ENCODE peak calls at places on chromosome X, in six cellular contexts. One of them, this sample, is unnamed.
A peak's percentile ranks its signal among the peaks of the same experiment; 100 is the strongest.

GRCh38 chrX:125202486-125203378 is 116.9 kb upstream of the TEX13C start:
- DNase-seq in stomach: no peak
- DNase-seq in tibial artery: no peak
- DNase-seq in ovary: no peak
- DNase-seq in suprapubic skin: peak; percentile 51
- DNase-seq in lower leg skin: no peak
- DNase-seq in this sample: no peak

GRCh38 chrX:148670277-148670676 is 169.9 kb downstream of the AFF2 start:
- DNase-seq in suprapubic skin: no peak
- DNase-seq in stomach: no peak
- DNase-seq in lower leg skin: no peak
- DNase-seq in ovary: no peak
- DNase-seq in tibial artery: no peak
- DNase-seq in this sample: no peak

GRCh38 chrX:24080670-24081069 is 25.9 kb downstream of the EIF2S3 start:
- DNase-seq in stomach: no peak
- DNase-seq in lower leg skin: no peak
- DNase-seq in ovary: no peak
- DNase-seq in tibial artery: no peak
- DNase-seq in suprapubic skin: no peak
- DNase-seq in this sample: no peak

GRCh38 chrX:21806691-21807090 is 32.7 kb upstream of the MBTPS2 start:
- DNase-seq in stomach: no peak
- DNase-seq in ovary: no peak
- DNase-seq in suprapubic skin: no peak
- DNase-seq in lower leg skin: no peak
- DNase-seq in tibial artery: no peak
- DNase-seq in this sample: no peak

GRCh38 chrX:150966235-150966634 is 16.9 kb upstream of the HMGB3 start:
- DNase-seq in tibial artery: no peak
- DNase-seq in suprapubic skin: no peak
- DNase-seq in lower leg skin: no peak
- DNase-seq in ovary: no peak
- DNase-seq in stomach: no peak
- DNase-seq in this sample: no peak

GRCh38 chrX:47198026-47198686 is 4.5 kb downstream of the UBA1 start:
- DNase-seq in lower leg skin: no peak
- DNase-seq in tibial artery: no peak
- DNase-seq in suprapubic skin: no peak
- DNase-seq in stomach: no peak
- DNase-seq in ovary: no peak
- DNase-seq in this sample: no peak

GRCh38 chrX:123736333-123736921 is 3.6 kb upstream of the THOC2 start:
- DNase-seq in suprapubic skin: no peak
- DNase-seq in ovary: no peak
- DNase-seq in stomach: no peak
- DNase-seq in lower leg skin: no peak
- DNase-seq in tibial artery: no peak
- DNase-seq in this sample: no peak

GRCh38 chrX:85627363-85627762 is 247.9 kb upstream of the POF1B start:
- DNase-seq in ovary: no peak
- DNase-seq in suprapubic skin: no peak
- DNase-seq in stomach: no peak
- DNase-seq in lower leg skin: no peak
- DNase-seq in tibial artery: no peak
- DNase-seq in this sample: no peak

GRCh38 chrX:1385251-1385794 is 6.6 kb downstream of the SLC25A6 start:
- DNase-seq in suprapubic skin: peak; percentile 55
- DNase-seq in ovary: peak; percentile 41
- DNase-seq in tibial artery: peak; percentile 61
- DNase-seq in lower leg skin: peak; percentile 16
- DNase-seq in stomach: no peak
- DNase-seq in this sample: no peak

GRCh38 chrX:103883533-103883932 is 51.5 kb upstream of the RAB9B start:
- DNase-seq in tibial artery: no peak
- DNase-seq in suprapubic skin: no peak
- DNase-seq in ovary: no peak
- DNase-seq in stomach: no peak
- DNase-seq in lower leg skin: no peak
- DNase-seq in this sample: no peak

GRCh38 chrX:132114607-132115006 is 13.2 kb downstream of the FRMD7 start:
- DNase-seq in stomach: no peak
- DNase-seq in ovary: no peak
- DNase-seq in suprapubic skin: no peak
- DNase-seq in tibial artery: no peak
- DNase-seq in lower leg skin: no peak
- DNase-seq in this sample: no peak
- H3K4me3 ChIP-seq in stomach: no peak overlapping the region
- H3K4me3 ChIP-seq in ovary: no peak overlapping the region
- H3K4me3 ChIP-seq in suprapubic skin: no peak overlapping the region
- H3K4me3 ChIP-seq in tibial artery: no peak overlapping the region
- H3K4me3 ChIP-seq in lower leg skin: no peak overlapping the region
- H3K4me3 ChIP-seq in this sample: no peak overlapping the region

GRCh38 chrX:68234171-68234910 is 199.0 kb downstream of the OPHN1 start:
- DNase-seq in suprapubic skin: no peak
- DNase-seq in tibial artery: no peak
- DNase-seq in ovary: no peak
- DNase-seq in lower leg skin: no peak
- DNase-seq in stomach: no peak
- DNase-seq in this sample: no peak

GRCh38 chrX:68238568-68238967 is 194.7 kb downstream of the OPHN1 start:
- DNase-seq in lower leg skin: no peak
- DNase-seq in stomach: no peak
- DNase-seq in ovary: no peak
- DNase-seq in tibial artery: no peak
- DNase-seq in suprapubic skin: no peak
- DNase-seq in this sample: no peak
- TF ChIP-seq CTCF in lower leg skin: no peak
- TF ChIP-seq CTCF in stomach: peak; percentile 19
- TF ChIP-seq CTCF in ovary: no peak
- TF ChIP-seq CTCF in tibial artery: no peak
- TF ChIP-seq CTCF in suprapubic skin: no peak
- TF ChIP-seq CTCF in this sample: no peak

GRCh38 chrX:133440797-133441163 is 25.5 kb upstream of the GPC4 start:
- DNase-seq in ovary: no peak
- DNase-seq in lower leg skin: no peak
- DNase-seq in stomach: no peak
- DNase-seq in tibial artery: no peak
- DNase-seq in suprapubic skin: no peak
- DNase-seq in this sample: no peak

GRCh38 chrX:133440081-133440796 is 24.9 kb upstream of the GPC4 start:
- DNase-seq in ovary: no peak
- DNase-seq in suprapubic skin: no peak
- DNase-seq in lower leg skin: no peak
- DNase-seq in stomach: no peak
- DNase-seq in tibial artery: no peak
- DNase-seq in this sample: no peak

GRCh38 chrX:133448512-133449076 is 33.3 kb upstream of the GPC4 start:
- DNase-seq in ovary: no peak
- DNase-seq in lower leg skin: no peak
- DNase-seq in tibial artery: no peak
- DNase-seq in stomach: no peak
- DNase-seq in suprapubic skin: no peak
- DNase-seq in this sample: no peak

GRCh38 chrX:133444196-133444595 is 28.9 kb upstream of the GPC4 start:
- DNase-seq in tibial artery: no peak
- DNase-seq in stomach: no peak
- DNase-seq in suprapubic skin: no peak
- DNase-seq in lower leg skin: no peak
- DNase-seq in ovary: no peak
- DNase-seq in this sample: no peak

GRCh38 chrX:133444952-133445831 is 29.9 kb upstream of the GPC4 start:
- DNase-seq in lower leg skin: no peak
- DNase-seq in suprapubic skin: no peak
- DNase-seq in tibial artery: no peak
- DNase-seq in stomach: no peak
- DNase-seq in ovary: no peak
- DNase-seq in this sample: no peak
- H3K4me3 ChIP-seq in lower leg skin: no peak overlapping the region
- H3K4me3 ChIP-seq in suprapubic skin: peak overlapping the region; percentile 34
- H3K4me3 ChIP-seq in tibial artery: peak overlapping the region; percentile 36
- H3K4me3 ChIP-seq in stomach: peak overlapping the region; percentile 31
- H3K4me3 ChIP-seq in ovary: peak overlapping the region; percentile 30
- H3K4me3 ChIP-seq in this sample: peak overlapping the region; percentile 65

GRCh38 chrX:49191033-49191871 is 5.1 kb upstream of the PRICKLE3 start:
- DNase-seq in ovary: peak; percentile 88
- DNase-seq in suprapubic skin: peak; percentile 91
- DNase-seq in stomach: peak; percentile 90
- DNase-seq in tibial artery: peak; percentile 96
- DNase-seq in lower leg skin: peak; percentile 93
- DNase-seq in this sample: peak; percentile 83
- TF ChIP-seq CTCF in ovary: no peak
- TF ChIP-seq CTCF in suprapubic skin: no peak
- TF ChIP-seq CTCF in stomach: no peak
- TF ChIP-seq CTCF in tibial artery: peak; percentile 25
- TF ChIP-seq CTCF in lower leg skin: no peak
- TF ChIP-seq CTCF in this sample: no peak

GRCh38 chrX:134544189-134544588 is 84.2 kb downstream of the HPRT1 start:
- DNase-seq in ovary: no peak
- DNase-seq in stomach: no peak
- DNase-seq in tibial artery: no peak
- DNase-seq in suprapubic skin: no peak
- DNase-seq in lower leg skin: no peak
- DNase-seq in this sample: no peak
- H3K4me3 ChIP-seq in ovary: peak overlapping the region; percentile 23
- H3K4me3 ChIP-seq in stomach: peak overlapping the region; percentile 38
- H3K4me3 ChIP-seq in tibial artery: no peak overlapping the region
- H3K4me3 ChIP-seq in suprapubic skin: peak overlapping the region; percentile 22
- H3K4me3 ChIP-seq in lower leg skin: no peak overlapping the region
- H3K4me3 ChIP-seq in this sample: peak overlapping the region; percentile 46

GRCh38 chrX:131264053-131264452 is 25.1 kb downstream of the IGSF1 start:
- DNase-seq in ovary: no peak
- DNase-seq in suprapubic skin: no peak
- DNase-seq in lower leg skin: no peak
- DNase-seq in stomach: no peak
- DNase-seq in tibial artery: no peak
- DNase-seq in this sample: no peak
- TF ChIP-seq CTCF in ovary: no peak
- TF ChIP-seq CTCF in suprapubic skin: no peak
- TF ChIP-seq CTCF in lower leg skin: no peak
- TF ChIP-seq CTCF in stomach: no peak
- TF ChIP-seq CTCF in tibial artery: no peak
- TF ChIP-seq CTCF in this sample: no peak

GRCh38 chrX:154375156-154375504 is 696 bp upstream of the FLNA start:
- DNase-seq in ovary: no peak
- DNase-seq in stomach: no peak
- DNase-seq in tibial artery: no peak
- DNase-seq in suprapubic skin: no peak
- DNase-seq in lower leg skin: no peak
- DNase-seq in this sample: no peak
- H3K4me3 ChIP-seq in ovary: peak overlapping the region; percentile 55
- H3K4me3 ChIP-seq in stomach: peak overlapping the region; percentile 77
- H3K4me3 ChIP-seq in tibial artery: peak overlapping the region; percentile 78
- H3K4me3 ChIP-seq in suprapubic skin: peak overlapping the region; percentile 67
- H3K4me3 ChIP-seq in lower leg skin: no peak overlapping the region
- H3K4me3 ChIP-seq in this sample: peak overlapping the region; percentile 83

GRCh38 chrX:20506739-20507138 is 240.0 kb upstream of the RPS6KA3 start:
- DNase-seq in ovary: no peak
- DNase-seq in tibial artery: no peak
- DNase-seq in lower leg skin: no peak
- DNase-seq in stomach: no peak
- DNase-seq in suprapubic skin: no peak
- DNase-seq in this sample: no peak
- TF ChIP-seq CTCF in ovary: no peak
- TF ChIP-seq CTCF in tibial artery: no peak
- TF ChIP-seq CTCF in lower leg skin: no peak
- TF ChIP-seq CTCF in stomach: no peak
- TF ChIP-seq CTCF in suprapubic skin: no peak
- TF ChIP-seq CTCF in this sample: no peak

GRCh38 chrX:153728951-153729631 is 4.4 kb downstream of the ABCD1 start:
- DNase-seq in suprapubic skin: no peak
- DNase-seq in lower leg skin: no peak
- DNase-seq in stomach: no peak
- DNase-seq in ovary: no peak
- DNase-seq in tibial artery: no peak
- DNase-seq in this sample: no peak

GRCh38 chrX:153726286-153727107 is 1.8 kb downstream of the ABCD1 start:
- DNase-seq in lower leg skin: peak; percentile 56
- DNase-seq in ovary: peak; percentile 77
- DNase-seq in suprapubic skin: no peak
- DNase-seq in stomach: peak; percentile 55
- DNase-seq in tibial artery: peak; percentile 85
- DNase-seq in this sample: no peak

GRCh38 chrX:153728095-153728494 is 3.4 kb downstream of the ABCD1 start:
- DNase-seq in stomach: no peak
- DNase-seq in lower leg skin: no peak
- DNase-seq in suprapubic skin: no peak
- DNase-seq in ovary: no peak
- DNase-seq in tibial artery: no peak
- DNase-seq in this sample: no peak

GRCh38 chrX:153725832-153726285 is 1.2 kb downstream of the ABCD1 start:
- DNase-seq in stomach: no peak
- DNase-seq in ovary: no peak
- DNase-seq in suprapubic skin: no peak
- DNase-seq in tibial artery: no peak
- DNase-seq in lower leg skin: no peak
- DNase-seq in this sample: no peak

DNA sequence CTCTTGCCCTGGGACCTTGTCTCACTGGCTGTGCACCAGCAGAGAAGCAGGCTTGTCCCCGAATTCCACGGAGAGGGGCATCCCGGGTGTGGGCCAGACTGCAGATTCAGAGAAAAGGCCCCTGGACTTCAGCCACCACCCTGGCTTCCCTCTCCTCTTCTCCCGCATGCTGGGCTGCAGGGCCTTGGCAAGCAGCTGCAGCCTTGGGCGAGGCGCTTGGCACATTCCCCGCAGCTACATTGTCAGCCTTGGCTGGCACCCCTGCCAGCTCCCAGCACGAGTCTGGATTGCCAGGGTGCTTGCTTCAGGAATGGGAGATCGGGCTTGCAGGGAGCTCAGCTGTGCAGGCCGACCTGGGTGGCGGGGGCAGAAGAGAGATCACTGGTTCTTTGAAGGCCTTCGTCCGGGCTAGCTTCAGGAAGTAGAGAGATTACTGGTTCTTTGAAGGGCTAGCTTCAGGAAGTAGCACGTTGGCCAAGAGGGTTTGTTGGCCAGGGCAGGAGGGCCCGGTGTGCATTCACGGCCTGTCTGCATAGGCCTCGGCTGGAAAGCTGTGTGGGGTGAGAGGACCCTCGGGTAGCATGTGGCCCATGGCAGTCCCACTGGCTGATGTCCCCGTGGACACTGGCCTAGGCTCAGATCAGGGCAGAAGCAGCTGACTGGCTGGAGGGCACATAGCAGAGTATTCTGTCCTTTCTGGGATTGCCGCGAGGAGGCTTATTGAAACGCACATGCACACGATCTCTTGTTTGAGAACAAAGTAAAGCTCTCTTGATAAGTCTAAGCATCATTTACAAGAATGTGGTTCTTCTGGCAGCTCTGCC is 2.7 kb downstream of the ABCD1 start:
- DNase-seq in ovary: peak; percentile 56
- DNase-seq in lower leg skin: no peak
- DNase-seq in tibial artery: peak; percentile 90
- DNase-seq in stomach: peak; percentile 78
- DNase-seq in suprapubic skin: no peak
- DNase-seq in this sample: no peak
- H3K4me3 ChIP-seq in ovary: peak overlapping the region; percentile 18
- H3K4me3 ChIP-seq in lower leg skin: no peak overlapping the region
- H3K4me3 ChIP-seq in tibial artery: peak overlapping the region; percentile 68
- H3K4me3 ChIP-seq in stomach: peak overlapping the region; percentile 41
- H3K4me3 ChIP-seq in suprapubic skin: peak overlapping the region; percentile 73
- H3K4me3 ChIP-seq in this sample: peak overlapping the region; percentile 80